ENCODE peak calls at places on chromosomes 11 and 22, in six cellular contexts. One of them, this sample, is unnamed.

GRCh38 chr11:61739966-61740365 is 12.5 kb upstream of the MYRF start:
- DNase-seq in SW480: no peak
- DNase-seq in SHP77 treated with DMSO at 0.1 percent for 48 hours: no peak
- DNase-seq in GOT3: no peak
- DNase-seq in neuronal stem cell: no peak
- DNase-seq in activated CD4-positive, alpha-beta T cell treated with anti-CD3 and anti-CD28 coated beads, Interleukin-2, amount 50 U/mL, for 48 hours: no peak
- DNase-seq in this sample: no peak

GRCh38 chr22:40955516-40955915 is 4.3 kb downstream of the RBX1 start:
- DNase-seq in GOT3: no peak
- DNase-seq in activated CD4-positive, alpha-beta T cell treated with anti-CD3 and anti-CD28 coated beads, Interleukin-2, amount 50 U/mL, for 48 hours: no peak
- DNase-seq in SW480: no peak
- DNase-seq in neuronal stem cell: no peak
- DNase-seq in SHP77 treated with DMSO at 0.1 percent for 48 hours: no peak
- DNase-seq in this sample: no peak

GRCh38 chr11:125922156-125922555 is 17.8 kb downstream of the DDX25 start:
- DNase-seq in SW480: no peak
- DNase-seq in activated CD4-positive, alpha-beta T cell treated with anti-CD3 and anti-CD28 coated beads, Interleukin-2, amount 50 U/mL, for 48 hours: no peak
- DNase-seq in neuronal stem cell: no peak
- DNase-seq in SHP77 treated with DMSO at 0.1 percent for 48 hours: no peak
- DNase-seq in GOT3: no peak
- DNase-seq in this sample: no peak

GRCh38 chr11:15189189-15189588 is 74.5 kb downstream of the INSC start:
- DNase-seq in neuronal stem cell: no peak
- DNase-seq in GOT3: no peak
- DNase-seq in activated CD4-positive, alpha-beta T cell treated with anti-CD3 and anti-CD28 coated beads, Interleukin-2, amount 50 U/mL, for 48 hours: no peak
- DNase-seq in SHP77 treated with DMSO at 0.1 percent for 48 hours: no peak
- DNase-seq in SW480: no peak
- DNase-seq in this sample: no peak

GRCh38 chr22:50548046-50548912 is 2.6 kb downstream of the KLHDC7B start:
- DNase-seq in activated CD4-positive, alpha-beta T cell treated with anti-CD3 and anti-CD28 coated beads, Interleukin-2, amount 50 U/mL, for 48 hours: peak
- DNase-seq in neuronal stem cell: no peak
- DNase-seq in GOT3: no peak
- DNase-seq in SW480: no peak
- DNase-seq in SHP77 treated with DMSO at 0.1 percent for 48 hours: no peak
- DNase-seq in this sample: no peak

GRCh38 chr22:18954333-18954732 is 18.2 kb upstream of the PRODH start:
- DNase-seq in activated CD4-positive, alpha-beta T cell treated with anti-CD3 and anti-CD28 coated beads, Interleukin-2, amount 50 U/mL, for 48 hours: peak
- DNase-seq in neuronal stem cell: peak
- DNase-seq in SW480: peak
- DNase-seq in GOT3: peak
- DNase-seq in SHP77 treated with DMSO at 0.1 percent for 48 hours: peak
- DNase-seq in this sample: peak

GRCh38 chr11:9861860-9862725 is 198.2 kb downstream of the SWAP70 start:
- DNase-seq in SHP77 treated with DMSO at 0.1 percent for 48 hours: peak
- DNase-seq in neuronal stem cell: peak
- DNase-seq in SW480: peak
- DNase-seq in GOT3: no peak
- DNase-seq in activated CD4-positive, alpha-beta T cell treated with anti-CD3 and anti-CD28 coated beads, Interleukin-2, amount 50 U/mL, for 48 hours: peak
- DNase-seq in this sample: no peak

GRCh38 chr11:5345831-5346230 is 2.5 kb upstream of the OR51B5 start:
- DNase-seq in GOT3: no peak
- DNase-seq in SW480: no peak
- DNase-seq in activated CD4-positive, alpha-beta T cell treated with anti-CD3 and anti-CD28 coated beads, Interleukin-2, amount 50 U/mL, for 48 hours: no peak
- DNase-seq in SHP77 treated with DMSO at 0.1 percent for 48 hours: no peak
- DNase-seq in neuronal stem cell: no peak
- DNase-seq in this sample: no peak

GRCh38 chr22:42769574-42770447 is 49.1 kb upstream of the A4GALT start:
- DNase-seq in neuronal stem cell: no peak
- DNase-seq in GOT3: no peak
- DNase-seq in SW480: peak
- DNase-seq in SHP77 treated with DMSO at 0.1 percent for 48 hours: no peak
- DNase-seq in activated CD4-positive, alpha-beta T cell treated with anti-CD3 and anti-CD28 coated beads, Interleukin-2, amount 50 U/mL, for 48 hours: no peak
- DNase-seq in this sample: peak

GRCh38 chr22:44151661-44152060 is 29.1 kb upstream of the PARVG start:
- DNase-seq in neuronal stem cell: no peak
- DNase-seq in activated CD4-positive, alpha-beta T cell treated with anti-CD3 and anti-CD28 coated beads, Interleukin-2, amount 50 U/mL, for 48 hours: no peak
- DNase-seq in SW480: peak
- DNase-seq in GOT3: no peak
- DNase-seq in SHP77 treated with DMSO at 0.1 percent for 48 hours: no peak
- DNase-seq in this sample: peak

GRCh38 chr11:14114269-14114668 is 151.7 kb downstream of the SPON1 start:
- DNase-seq in activated CD4-positive, alpha-beta T cell treated with anti-CD3 and anti-CD28 coated beads, Interleukin-2, amount 50 U/mL, for 48 hours: no peak
- DNase-seq in SHP77 treated with DMSO at 0.1 percent for 48 hours: no peak
- DNase-seq in GOT3: no peak
- DNase-seq in neuronal stem cell: no peak
- DNase-seq in SW480: no peak
- DNase-seq in this sample: no peak

GRCh38 chr11:70087446-70088167 is 9.5 kb downstream of the ANO1 start:
- DNase-seq in neuronal stem cell: no peak
- DNase-seq in SHP77 treated with DMSO at 0.1 percent for 48 hours: no peak
- DNase-seq in GOT3: no peak
- DNase-seq in SW480: no peak
- DNase-seq in activated CD4-positive, alpha-beta T cell treated with anti-CD3 and anti-CD28 coated beads, Interleukin-2, amount 50 U/mL, for 48 hours: no peak
- DNase-seq in this sample: peak

GRCh38 chr11:27012254-27012921 is 18.5 kb downstream of the FIBIN start:
- DNase-seq in activated CD4-positive, alpha-beta T cell treated with anti-CD3 and anti-CD28 coated beads, Interleukin-2, amount 50 U/mL, for 48 hours: no peak
- DNase-seq in SHP77 treated with DMSO at 0.1 percent for 48 hours: no peak
- DNase-seq in GOT3: no peak
- DNase-seq in neuronal stem cell: peak
- DNase-seq in SW480: no peak
- DNase-seq in this sample: no peak

This sample was measured in Right ventricle myocardium inferior.